ENCODE peak calls at places on chromosome 15, in ten cellular contexts. One of them, this sample, is unnamed. For H3K4me1, the result is how much of the 10 kb centered on the place peaks cover.

GRCh38 chr15:75149911-75150709 is 51.6 kb upstream of the C15orf39 start:
- DNase-seq in left ventricle myocardium inferior: no peak
- DNase-seq in Panc1: peak
- DNase-seq in CD4-positive, CD25-positive, alpha-beta regulatory T cell: no peak
- DNase-seq in keratinocyte: peak
- DNase-seq in mesenchymal stem cell: peak
- DNase-seq in heart right ventricle: no peak
- DNase-seq in right cardiac atrium: no peak
- DNase-seq in thoracic aorta: no peak
- DNase-seq in A549: peak
- DNase-seq in this sample: peak

GRCh38 chr15:99961011-99961441 is 227.8 kb upstream of the LYSMD4 start:
- DNase-seq in Panc1: no peak
- DNase-seq in right cardiac atrium: peak
- DNase-seq in keratinocyte: no peak
- DNase-seq in CD4-positive, CD25-positive, alpha-beta regulatory T cell: no peak
- DNase-seq in thoracic aorta: no peak
- DNase-seq in A549: peak
- DNase-seq in mesenchymal stem cell: peak
- DNase-seq in heart right ventricle: peak
- DNase-seq in left ventricle myocardium inferior: no peak
- DNase-seq in this sample: no peak

GRCh38 chr15:99090938-99091337 is 13.9 kb upstream of the SYNM start:
- DNase-seq in left ventricle myocardium inferior: no peak
- DNase-seq in keratinocyte: no peak
- DNase-seq in thoracic aorta: no peak
- DNase-seq in right cardiac atrium: no peak
- DNase-seq in A549: no peak
- DNase-seq in Panc1: no peak
- DNase-seq in CD4-positive, CD25-positive, alpha-beta regulatory T cell: no peak
- DNase-seq in mesenchymal stem cell: no peak
- DNase-seq in heart right ventricle: no peak
- DNase-seq in this sample: no peak

GRCh38 chr15:97840501-97840900 is 120.0 kb upstream of the ARRDC4 start:
- DNase-seq in thoracic aorta: no peak
- DNase-seq in right cardiac atrium: no peak
- DNase-seq in keratinocyte: no peak
- DNase-seq in left ventricle myocardium inferior: no peak
- DNase-seq in Panc1: no peak
- DNase-seq in CD4-positive, CD25-positive, alpha-beta regulatory T cell: no peak
- DNase-seq in mesenchymal stem cell: no peak
- DNase-seq in heart right ventricle: no peak
- DNase-seq in A549: no peak
- DNase-seq in this sample: no peak

GRCh38 chr15:82943176-82943575 is 9.3 kb downstream of the HOMER2 start:
- DNase-seq in mesenchymal stem cell: no peak
- DNase-seq in thoracic aorta: no peak
- DNase-seq in left ventricle myocardium inferior: no peak
- DNase-seq in heart right ventricle: no peak
- DNase-seq in right cardiac atrium: no peak
- DNase-seq in CD4-positive, CD25-positive, alpha-beta regulatory T cell: no peak
- DNase-seq in Panc1: no peak
- DNase-seq in A549: peak
- DNase-seq in keratinocyte: no peak
- DNase-seq in this sample: no peak

GRCh38 chr15:83199288-83199687 is 8.3 kb downstream of the HDGFL3 start:
- DNase-seq in mesenchymal stem cell: no peak
- DNase-seq in right cardiac atrium: no peak
- DNase-seq in heart right ventricle: no peak
- DNase-seq in A549: no peak
- DNase-seq in left ventricle myocardium inferior: no peak
- DNase-seq in thoracic aorta: no peak
- DNase-seq in keratinocyte: no peak
- DNase-seq in Panc1: no peak
- DNase-seq in CD4-positive, CD25-positive, alpha-beta regulatory T cell: no peak
- DNase-seq in this sample: no peak

GRCh38 chr15:84749111-84749991 is 959 bp downstream of the ZNF592 start:
- DNase-seq in A549: peak
- DNase-seq in keratinocyte: no peak
- DNase-seq in CD4-positive, CD25-positive, alpha-beta regulatory T cell: peak
- DNase-seq in mesenchymal stem cell: peak
- DNase-seq in right cardiac atrium: peak
- DNase-seq in left ventricle myocardium inferior: peak
- DNase-seq in thoracic aorta: no peak
- DNase-seq in heart right ventricle: peak
- DNase-seq in Panc1: no peak
- DNase-seq in this sample: peak

GRCh38 chr15:64855206-64856000 is 13.7 kb downstream of the PLEKHO2 start:
- DNase-seq in Panc1: no peak
- DNase-seq in thoracic aorta: no peak
- DNase-seq in heart right ventricle: no peak
- DNase-seq in left ventricle myocardium inferior: no peak
- DNase-seq in right cardiac atrium: no peak
- DNase-seq in keratinocyte: no peak
- DNase-seq in A549: no peak
- DNase-seq in mesenchymal stem cell: peak
- DNase-seq in CD4-positive, CD25-positive, alpha-beta regulatory T cell: no peak
- DNase-seq in this sample: no peak

GRCh38 chr15:62658498-62658897 is 384.0 kb upstream of the TPM1 start:
- DNase-seq in Panc1: no peak
- DNase-seq in heart right ventricle: peak
- DNase-seq in keratinocyte: no peak
- DNase-seq in right cardiac atrium: peak
- DNase-seq in thoracic aorta: no peak
- DNase-seq in mesenchymal stem cell: peak
- DNase-seq in A549: no peak
- DNase-seq in CD4-positive, CD25-positive, alpha-beta regulatory T cell: no peak
- DNase-seq in left ventricle myocardium inferior: no peak
- DNase-seq in this sample: no peak

GRCh38 chr15:39784125-39784524 is 1.5 kb upstream of the FSIP1 start:
- DNase-seq in keratinocyte: no peak
- DNase-seq in left ventricle myocardium inferior: no peak
- DNase-seq in A549: no peak
- DNase-seq in CD4-positive, CD25-positive, alpha-beta regulatory T cell: no peak
- DNase-seq in Panc1: no peak
- DNase-seq in heart right ventricle: no peak
- DNase-seq in right cardiac atrium: no peak
- DNase-seq in mesenchymal stem cell: peak
- DNase-seq in thoracic aorta: no peak
- DNase-seq in this sample: no peak

GRCh38 chr15:39782441-39783138 is at the start of gene FSIP1:
- DNase-seq in heart right ventricle: peak
- DNase-seq in Panc1: peak
- DNase-seq in A549: peak
- DNase-seq in left ventricle myocardium inferior: peak
- DNase-seq in mesenchymal stem cell: peak
- DNase-seq in thoracic aorta: peak
- DNase-seq in CD4-positive, CD25-positive, alpha-beta regulatory T cell: peak
- DNase-seq in keratinocyte: peak
- DNase-seq in right cardiac atrium: peak
- DNase-seq in this sample: peak

GRCh38 chr15:39781147-39781966 is 1.3 kb downstream of the FSIP1 start:
- DNase-seq in heart right ventricle: no peak
- DNase-seq in right cardiac atrium: no peak
- DNase-seq in keratinocyte: no peak
- DNase-seq in left ventricle myocardium inferior: no peak
- DNase-seq in A549: no peak
- DNase-seq in thoracic aorta: no peak
- DNase-seq in CD4-positive, CD25-positive, alpha-beta regulatory T cell: no peak
- DNase-seq in Panc1: no peak
- DNase-seq in mesenchymal stem cell: no peak
- DNase-seq in this sample: no peak

GRCh38 chr15:39783244-39783820 is 691 bp upstream of the FSIP1 start:
- DNase-seq in heart right ventricle: no peak
- DNase-seq in keratinocyte: no peak
- DNase-seq in mesenchymal stem cell: peak
- DNase-seq in CD4-positive, CD25-positive, alpha-beta regulatory T cell: no peak
- DNase-seq in Panc1: no peak
- DNase-seq in left ventricle myocardium inferior: no peak
- DNase-seq in right cardiac atrium: no peak
- DNase-seq in thoracic aorta: no peak
- DNase-seq in A549: no peak
- DNase-seq in this sample: no peak

GRCh38 chr15:39781967-39782292 is 711 bp downstream of the FSIP1 start:
- DNase-seq in thoracic aorta: no peak
- DNase-seq in CD4-positive, CD25-positive, alpha-beta regulatory T cell: no peak
- DNase-seq in mesenchymal stem cell: no peak
- DNase-seq in heart right ventricle: no peak
- DNase-seq in left ventricle myocardium inferior: no peak
- DNase-seq in Panc1: no peak
- DNase-seq in keratinocyte: no peak
- DNase-seq in right cardiac atrium: no peak
- DNase-seq in A549: no peak
- DNase-seq in this sample: no peak
- H3K4me3 ChIP-seq in thoracic aorta: peak
- H3K4me3 ChIP-seq in CD4-positive, CD25-positive, alpha-beta regulatory T cell: peak
- H3K4me3 ChIP-seq in mesenchymal stem cell: no peak
- H3K4me3 ChIP-seq in heart right ventricle: peak
- H3K4me3 ChIP-seq in left ventricle myocardium inferior: peak
- H3K4me3 ChIP-seq in Panc1: peak
- H3K4me3 ChIP-seq in keratinocyte: peak
- H3K4me3 ChIP-seq in right cardiac atrium: peak
- H3K4me3 ChIP-seq in A549: peak
- H3K4me3 ChIP-seq in this sample: peak

GRCh38 chr15:73910904-73911303 is 15.4 kb upstream of the LOXL1 start:
- DNase-seq in left ventricle myocardium inferior: no peak
- DNase-seq in keratinocyte: no peak
- DNase-seq in mesenchymal stem cell: no peak
- DNase-seq in heart right ventricle: no peak
- DNase-seq in A549: no peak
- DNase-seq in right cardiac atrium: no peak
- DNase-seq in CD4-positive, CD25-positive, alpha-beta regulatory T cell: no peak
- DNase-seq in Panc1: no peak
- DNase-seq in thoracic aorta: no peak
- DNase-seq in this sample: no peak
- H3K4me1 ChIP-seq in left ventricle myocardium inferior: under half
- H3K4me1 ChIP-seq in keratinocyte: under half
- H3K4me1 ChIP-seq in mesenchymal stem cell: under half
- H3K4me1 ChIP-seq in heart right ventricle: under half
- H3K4me1 ChIP-seq in A549: under half
- H3K4me1 ChIP-seq in right cardiac atrium: under half
- H3K4me1 ChIP-seq in CD4-positive, CD25-positive, alpha-beta regulatory T cell: under half
- H3K4me1 ChIP-seq in Panc1: under half
- H3K4me1 ChIP-seq in thoracic aorta: under half
- H3K4me1 ChIP-seq in this sample: under half

GRCh38 chr15:96043586-96044171 is 286.8 kb upstream of the NR2F2 start:
- DNase-seq in CD4-positive, CD25-positive, alpha-beta regulatory T cell: no peak
- DNase-seq in thoracic aorta: no peak
- DNase-seq in keratinocyte: no peak
- DNase-seq in left ventricle myocardium inferior: no peak
- DNase-seq in right cardiac atrium: no peak
- DNase-seq in Panc1: no peak
- DNase-seq in A549: no peak
- DNase-seq in heart right ventricle: no peak
- DNase-seq in mesenchymal stem cell: no peak
- DNase-seq in this sample: no peak

GRCh38 chr15:96046620-96047240 is 283.8 kb upstream of the NR2F2 start:
- DNase-seq in heart right ventricle: no peak
- DNase-seq in CD4-positive, CD25-positive, alpha-beta regulatory T cell: no peak
- DNase-seq in right cardiac atrium: no peak
- DNase-seq in A549: no peak
- DNase-seq in mesenchymal stem cell: no peak
- DNase-seq in Panc1: no peak
- DNase-seq in left ventricle myocardium inferior: no peak
- DNase-seq in keratinocyte: no peak
- DNase-seq in thoracic aorta: no peak
- DNase-seq in this sample: no peak

GRCh38 chr15:96049323-96049722 is 281.2 kb upstream of the NR2F2 start:
- DNase-seq in A549: no peak
- DNase-seq in right cardiac atrium: no peak
- DNase-seq in keratinocyte: no peak
- DNase-seq in mesenchymal stem cell: no peak
- DNase-seq in left ventricle myocardium inferior: no peak
- DNase-seq in CD4-positive, CD25-positive, alpha-beta regulatory T cell: no peak
- DNase-seq in Panc1: no peak
- DNase-seq in heart right ventricle: no peak
- DNase-seq in thoracic aorta: no peak
- DNase-seq in this sample: no peak

GRCh38 chr15:96049766-96050165 is 280.7 kb upstream of the NR2F2 start:
- DNase-seq in A549: no peak
- DNase-seq in thoracic aorta: no peak
- DNase-seq in heart right ventricle: no peak
- DNase-seq in keratinocyte: no peak
- DNase-seq in mesenchymal stem cell: no peak
- DNase-seq in Panc1: no peak
- DNase-seq in right cardiac atrium: no peak
- DNase-seq in CD4-positive, CD25-positive, alpha-beta regulatory T cell: no peak
- DNase-seq in left ventricle myocardium inferior: no peak
- DNase-seq in this sample: no peak

DNA sequence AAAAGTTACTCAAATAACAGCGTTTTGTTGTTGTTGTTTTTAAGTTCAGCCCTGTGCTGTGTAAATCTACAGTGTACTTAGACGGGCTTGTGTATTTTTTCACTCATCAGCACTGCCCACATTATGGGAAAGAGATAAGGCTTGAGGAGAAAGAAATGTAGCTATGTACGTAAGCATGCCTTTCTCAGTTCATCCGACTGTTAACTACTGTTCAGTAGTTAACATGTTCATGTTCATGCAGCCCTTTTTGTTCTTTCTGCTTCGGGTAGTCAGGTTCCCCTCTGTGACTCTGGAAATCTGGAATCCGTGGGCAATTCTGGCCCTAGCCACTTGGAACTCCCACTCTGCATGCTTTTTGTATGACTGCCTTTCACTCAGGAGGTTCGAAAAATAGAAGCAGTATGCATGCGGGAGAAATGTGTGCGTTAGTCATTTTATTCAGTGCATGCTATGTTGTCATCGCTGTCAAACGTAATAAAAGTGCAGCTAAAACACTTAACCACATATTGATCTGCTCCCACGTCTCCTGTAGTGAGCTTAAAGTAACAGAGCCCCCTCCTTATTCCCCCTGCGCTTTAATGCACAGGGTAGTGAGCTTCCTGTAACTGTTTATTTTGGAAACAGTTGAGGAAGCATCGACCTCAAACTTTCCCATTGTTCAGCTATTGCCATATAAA is 283.1 kb upstream of the NR2F2 start:
- DNase-seq in thoracic aorta: no peak
- DNase-seq in A549: no peak
- DNase-seq in heart right ventricle: peak
- DNase-seq in Panc1: no peak
- DNase-seq in CD4-positive, CD25-positive, alpha-beta regulatory T cell: no peak
- DNase-seq in keratinocyte: no peak
- DNase-seq in left ventricle myocardium inferior: no peak
- DNase-seq in right cardiac atrium: no peak
- DNase-seq in mesenchymal stem cell: peak
- DNase-seq in this sample: no peak
- H3K4me3 ChIP-seq in thoracic aorta: peak
- H3K4me3 ChIP-seq in A549: no peak
- H3K4me3 ChIP-seq in heart right ventricle: no peak
- H3K4me3 ChIP-seq in Panc1: peak
- H3K4me3 ChIP-seq in CD4-positive, CD25-positive, alpha-beta regulatory T cell: no peak
- H3K4me3 ChIP-seq in keratinocyte: no peak
- H3K4me3 ChIP-seq in left ventricle myocardium inferior: peak
- H3K4me3 ChIP-seq in right cardiac atrium: peak
- H3K4me3 ChIP-seq in mesenchymal stem cell: no peak
- H3K4me3 ChIP-seq in this sample: no peak

GRCh38 chr15:67124111-67124510 is 58.7 kb downstream of the SMAD3 start:
- DNase-seq in right cardiac atrium: no peak
- DNase-seq in left ventricle myocardium inferior: no peak
- DNase-seq in heart right ventricle: no peak
- DNase-seq in mesenchymal stem cell: no peak
- DNase-seq in A549: peak
- DNase-seq in Panc1: no peak
- DNase-seq in CD4-positive, CD25-positive, alpha-beta regulatory T cell: no peak
- DNase-seq in keratinocyte: no peak
- DNase-seq in thoracic aorta: no peak
- DNase-seq in this sample: no peak
- H3K4me1 ChIP-seq in right cardiac atrium: under half
- H3K4me1 ChIP-seq in left ventricle myocardium inferior: half or more
- H3K4me1 ChIP-seq in heart right ventricle: half or more
- H3K4me1 ChIP-seq in mesenchymal stem cell: under half
- H3K4me1 ChIP-seq in A549: half or more
- H3K4me1 ChIP-seq in Panc1: half or more
- H3K4me1 ChIP-seq in CD4-positive, CD25-positive, alpha-beta regulatory T cell: under half
- H3K4me1 ChIP-seq in keratinocyte: half or more
- H3K4me1 ChIP-seq in thoracic aorta: half or more
- H3K4me1 ChIP-seq in this sample: under half